ENCODE peak calls at places on chromosomes 5 and 9, in nine cellular contexts. V is PC-3, A is K562, R is foreskin keratinocyte, J is stomach, F is left ventricle myocardium inferior, Q is GM23338, G is right lobe of liver, C is A549. O is an unnamed sample.
A peak's percentile ranks its signal among the peaks of the same experiment; 100 is the strongest.

GRCh38 chr9:106718996-106719395 is 144.0 kb upstream of the ZNF462 start:
- DNase-seq in A (no peak), V (peak; percentile 40), Q (no peak), C (no peak), R (peak; percentile 20), F (no peak), G (no peak), J (no peak), O (no peak)

GRCh38 chr9:4417578-4418325 is 72.5 kb upstream of the SLC1A1 start:
- DNase-seq in J (no peak), A (no peak), F (no peak), C (no peak), G (no peak), Q (no peak), V (no peak), R (peak; percentile 61), O (no peak)

GRCh38 chr9:38023661-38024035 is 45.4 kb downstream of the SHB start:
- DNase-seq in A (no peak), Q (no peak), F (no peak), V (no peak), C (no peak), J (no peak), G (no peak), R (no peak), O (no peak)

GRCh38 chr5:157463081-157463480 is 3.1 kb downstream of the NIPAL4 start:
- DNase-seq in R (no peak), Q (no peak), J (no peak), A (no peak), F (no peak), C (no peak), G (no peak), V (no peak), O (no peak)

GRCh38 chr5:17089001-17089400 is 128.4 kb upstream of the BASP1 start:
- DNase-seq in F (no peak), A (no peak), Q (no peak), G (no peak), R (no peak), C (no peak), V (peak; percentile 35), J (no peak), O (no peak)

GRCh38 chr9:134190232-134191121 is 26.1 kb upstream of the RNU6ATAC start:
- DNase-seq in A (no peak), G (peak; percentile 38), J (no peak), V (no peak), F (no peak), Q (no peak), C (no peak), R (no peak), O (peak; percentile 0)

GRCh38 chr5:151070449-151070848 is 10.4 kb downstream of the TNIP1 start:
- DNase-seq in V (no peak), Q (no peak), G (no peak), R (no peak), J (no peak), C (no peak), F (no peak), A (no peak), O (no peak)

GRCh38 chr5:96517294-96517693 is 84.2 kb upstream of the PCSK1 start:
- DNase-seq in J (no peak), C (no peak), F (no peak), G (no peak), R (no peak), Q (no peak), V (no peak), A (no peak), O (no peak)

DNA sequence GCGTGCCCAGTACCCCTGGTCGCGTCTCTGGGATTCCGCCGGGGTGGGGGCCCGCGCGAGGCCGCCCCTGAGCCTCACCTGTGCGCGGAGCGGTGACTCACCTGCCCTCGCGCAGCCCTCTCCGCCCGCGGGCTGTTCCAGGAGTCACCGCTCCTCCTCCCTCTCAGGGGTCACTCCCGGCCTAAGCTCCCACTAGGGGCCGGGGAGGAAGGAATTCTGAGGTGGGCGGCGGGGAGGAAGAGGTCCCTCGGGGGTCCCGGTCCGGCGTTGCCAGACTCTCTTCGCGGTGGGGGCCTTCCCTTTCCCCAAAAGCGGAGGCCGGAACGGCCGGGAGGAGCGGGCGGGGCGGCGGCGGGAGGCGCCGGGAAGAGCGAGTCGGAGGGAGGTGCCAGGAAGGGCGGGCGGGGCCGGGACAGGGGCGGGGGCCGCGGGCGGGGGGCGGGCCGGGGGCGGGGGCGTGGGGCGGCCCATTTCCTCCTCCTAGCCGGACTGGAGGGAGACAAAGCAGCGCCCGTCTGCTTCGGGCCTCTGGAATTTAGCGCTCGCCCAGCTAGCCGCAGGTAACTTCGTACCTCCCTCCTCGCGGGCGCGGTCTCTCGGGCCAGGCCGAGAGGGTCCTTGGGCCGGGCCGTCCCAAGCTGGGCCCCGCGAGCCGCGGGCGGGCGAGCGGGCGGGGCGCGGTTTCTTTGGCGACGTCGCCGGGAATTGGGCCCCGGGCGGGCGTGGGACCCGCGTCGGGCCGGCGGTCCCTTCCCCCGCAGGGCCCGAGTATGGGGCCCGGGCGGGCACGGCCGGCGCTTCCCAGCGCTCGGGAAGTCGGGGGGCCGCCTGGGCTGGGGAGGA is at the start of gene CTNNA1:
- DNase-seq in R (peak; percentile 61), F (peak; percentile 85), C (peak; percentile 84), A (peak; percentile 79), J (peak; percentile 82), G (peak; percentile 90), V (peak; percentile 68), Q (peak; percentile 92), O (peak; percentile 86)
- H3K27ac ChIP-seq in R (peak within 1 kb of the TSS; percentile 99), F (peak within 1 kb of the TSS; percentile 100), C (peak within 1 kb of the TSS; percentile 97), A (peak within 1 kb of the TSS; percentile 91), J (peak within 1 kb of the TSS; percentile 100), G (peak within 1 kb of the TSS; percentile 94), V (peak within 1 kb of the TSS; percentile 87), Q (peak within 1 kb of the TSS; percentile 98), O (peak within 1 kb of the TSS; percentile 98)

DNA sequence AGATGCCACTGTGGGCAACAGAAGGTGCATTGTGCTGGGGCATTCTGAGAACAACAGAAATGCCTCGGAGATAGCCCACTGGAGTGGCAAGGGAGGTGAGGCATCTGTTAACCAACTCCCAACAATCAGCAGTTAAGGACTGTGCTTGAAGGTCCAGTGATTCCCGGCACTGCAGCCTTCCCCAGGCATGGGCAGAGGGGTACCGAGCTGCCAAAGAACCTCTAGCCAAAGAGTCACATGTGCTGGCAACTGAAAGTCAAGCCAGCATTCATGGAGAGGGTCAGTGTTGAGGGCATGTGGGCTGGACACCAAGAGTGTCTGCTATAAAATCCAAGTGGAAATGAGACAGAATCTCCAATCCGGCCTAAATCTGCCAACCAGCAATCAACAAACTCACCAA is 149.6 kb downstream of the ASTN2 start:
- DNase-seq in R (no peak), A (no peak), G (no peak), V (no peak), F (no peak), Q (no peak), C (no peak), J (no peak), O (no peak)
- H3K4me1 ChIP-seq in R (no peaks in the 10 kb centered on the region), A (no peaks in the 10 kb centered on the region), G (no peaks in the 10 kb centered on the region), V (no peaks in the 10 kb centered on the region), F (no peaks in the 10 kb centered on the region), Q (peaks cover 16% of the 10 kb centered on the region), C (no peaks in the 10 kb centered on the region), J (no peaks in the 10 kb centered on the region), O (no peaks in the 10 kb centered on the region)

DNA sequence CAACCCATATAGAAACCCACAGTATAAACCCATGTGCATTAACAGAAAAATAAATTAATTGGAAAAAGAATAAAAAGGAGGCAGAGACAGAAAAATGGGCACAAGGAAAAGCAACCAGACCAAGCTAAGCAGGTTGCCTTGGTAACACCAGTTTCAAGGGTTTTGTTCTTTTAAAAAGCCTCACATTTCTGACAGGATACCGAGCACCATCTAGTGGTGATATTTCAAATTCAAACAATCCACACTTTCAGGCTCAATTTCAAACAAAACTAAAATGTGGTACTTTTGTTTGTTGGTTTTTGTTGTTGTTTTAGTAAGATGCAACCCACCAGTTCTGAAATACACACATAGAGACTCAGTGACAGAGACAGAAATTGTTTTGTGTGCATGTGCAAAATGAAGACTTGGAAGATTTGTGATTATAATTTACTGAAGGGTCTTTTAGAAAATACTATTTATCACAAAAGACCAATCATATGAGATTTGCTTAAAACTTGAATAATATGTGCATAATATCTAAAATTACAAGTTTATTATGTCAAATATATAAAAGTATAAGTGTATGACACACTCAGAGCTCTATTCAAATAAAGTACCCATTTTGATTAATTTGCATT is 318.2 kb downstream of the SLCO4C1 start:
- DNase-seq in A (peak; percentile 34), C (peak; percentile 23), F (no peak), Q (peak; percentile 85), J (no peak), G (no peak), R (no peak), V (peak; percentile 75), O (no peak)
- TF ChIP-seq CTCF in A (peak; percentile 47), C (peak; percentile 78), F (peak; percentile 50), Q (peak; percentile 86), J (no peak), G (peak; percentile 62), R (peak; percentile 81), V (peak; percentile 91), O (peak; percentile 65)

GRCh38 chr5:375336-375920 is 53.9 kb downstream of the AHRR start:
- DNase-seq in J (no peak), V (no peak), R (no peak), A (no peak), Q (no peak), F (no peak), C (no peak), G (no peak), O (peak; percentile 4)

GRCh38 chr5:374631-375335 is 53.3 kb downstream of the AHRR start:
- DNase-seq in F (no peak), G (no peak), Q (no peak), J (no peak), C (no peak), A (no peak), R (no peak), V (no peak), O (peak; percentile 58)

GRCh38 chr5:372556-372910 is 51.0 kb downstream of the AHRR start:
- DNase-seq in F (no peak), J (peak; percentile 20), Q (no peak), G (no peak), C (no peak), V (no peak), R (no peak), A (no peak), O (no peak)

GRCh38 chr5:372911-373709 is 51.6 kb downstream of the AHRR start:
- DNase-seq in R (no peak), Q (peak; percentile 44), C (no peak), G (no peak), V (no peak), J (peak; percentile 38), F (no peak), A (no peak), O (peak; percentile 76)

DNA sequence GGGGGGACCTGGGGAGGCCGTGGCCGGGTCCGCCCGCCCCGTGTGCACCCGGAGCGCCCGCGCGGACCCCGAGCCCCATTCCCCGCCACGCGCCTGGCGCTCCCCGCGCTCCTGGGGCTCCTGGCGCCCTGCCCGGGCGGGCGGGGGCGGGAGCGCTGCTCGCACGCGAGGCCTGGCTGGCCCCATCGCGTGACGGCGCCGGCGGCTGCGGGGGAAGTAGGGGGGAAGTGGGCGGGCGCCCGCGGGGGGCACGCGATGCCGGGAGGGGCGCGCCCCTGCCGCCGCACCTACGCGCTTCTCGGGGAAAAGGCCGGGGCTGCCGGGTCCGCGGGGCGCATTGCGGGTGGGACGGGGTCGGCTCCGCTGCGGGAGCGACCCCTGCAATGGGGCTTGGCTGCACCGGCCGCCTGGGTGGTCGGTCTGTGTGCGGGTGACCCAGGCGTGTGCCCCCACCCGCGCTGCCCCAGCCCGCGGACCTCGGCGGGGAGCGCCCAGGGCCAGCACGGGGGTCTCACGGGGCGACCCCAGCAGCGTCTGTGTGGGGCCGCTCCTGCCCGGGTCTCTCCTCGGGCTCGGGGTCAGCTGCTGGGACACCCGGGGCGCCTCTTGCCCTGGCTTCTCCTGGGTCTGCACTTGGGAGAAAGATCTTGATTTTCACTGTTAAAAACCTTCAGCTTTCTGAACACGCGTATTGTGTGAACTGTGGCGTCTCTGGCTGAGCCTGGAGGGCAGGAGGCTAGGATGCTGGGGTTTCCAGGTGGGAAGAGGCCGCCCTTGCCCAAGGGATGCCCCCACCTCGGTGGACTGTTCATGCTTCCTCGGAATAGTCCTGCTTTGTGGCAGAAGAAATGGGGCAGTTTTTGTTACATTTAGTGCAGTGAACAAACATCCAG is 52.4 kb downstream of the AHRR start:
- DNase-seq in G (no peak), R (no peak), V (peak; percentile 37), J (peak; percentile 56), F (peak; percentile 45), C (peak; percentile 34), Q (peak; percentile 52), A (peak; percentile 23), O (no peak)
- H3K27ac ChIP-seq in G (no peak overlapping the region), R (no peak overlapping the region), V (no peak overlapping the region), J (no peak overlapping the region), F (no peak overlapping the region), C (peak overlapping the region; percentile 95), Q (no peak overlapping the region), A (no peak overlapping the region), O (no peak overlapping the region)